ENCODE peak calls at places on chromosome 17, in eight cellular contexts. F, E, M, W, U, I, X and T are unnamed samples. For H3K4me1, the result is how much of the 10 kb centered on the place peaks cover.

GRCh38 chr17:39755550-39756375 is 18.0 kb downstream of the GRB7 start:
- ATAC-seq in X (no peak), U (no peak), E (no peak), I (no peak), M (no peak), F (no peak), W (no peak), T (no peak)

GRCh38 chr17:46057366-46057765 is 58.3 kb downstream of the STH start:
- ATAC-seq in W (no peak), X (peak), I (no peak), M (no peak), F (peak), U (no peak), E (no peak), T (no peak)

GRCh38 chr17:39716879-39717536 is 13.3 kb downstream of the MIEN1 start:
- ATAC-seq in U (no peak), I (peak), M (peak), F (peak), E (no peak), X (no peak), W (peak), T (no peak)

GRCh38 chr17:32111141-32111771 is 31.0 kb upstream of the RHOT1 start:
- ATAC-seq in E (peak), F (no peak), W (no peak), M (no peak), I (peak), X (peak), U (no peak), T (peak)

GRCh38 chr17:82351254-82351712 is 7.8 kb upstream of the TEX19 start:
- ATAC-seq in U (no peak), M (no peak), E (peak), I (no peak), X (no peak), F (peak), W (peak), T (no peak)

GRCh38 chr17:49101054-49101534 is 31.5 kb upstream of the B4GALNT2 start:
- ATAC-seq in U (no peak), W (peak), I (no peak), X (peak), F (peak), E (peak), M (no peak), T (no peak)

GRCh38 chr17:31499771-31500554 is 108.5 kb downstream of the RAB11FIP4 start:
- ATAC-seq in F (peak), I (peak), X (peak), M (peak), E (no peak), U (peak), W (peak), T (peak)

GRCh38 chr17:8409966-8410881 is 12.6 kb upstream of the RNF222 start:
- ATAC-seq in X (peak), I (peak), W (peak), U (peak), E (peak), M (peak), F (peak), T (peak)

GRCh38 chr17:34638526-34639260 is 59.3 kb downstream of the TMEM132E start:
- ATAC-seq in I (no peak), W (no peak), F (no peak), X (no peak), U (no peak), E (no peak), M (no peak), T (no peak)

GRCh38 chr17:38533706-38534497 is 71.8 kb downstream of the SRCIN1 start:
- ATAC-seq in U (no peak), E (peak), I (peak), F (no peak), W (no peak), X (peak), M (no peak), T (no peak)

GRCh38 chr17:19900809-19901208 is 33.1 kb upstream of the ULK2 start:
- ATAC-seq in I (no peak), U (no peak), W (peak), M (no peak), X (no peak), E (no peak), F (no peak), T (no peak)

GRCh38 chr17:29742210-29742513 is 119.5 kb upstream of the CORO6 start:
- ATAC-seq in E (no peak), I (no peak), M (peak), W (peak), U (no peak), F (no peak), X (no peak), T (no peak)

GRCh38 chr17:38852771-38853291 is 690 bp downstream of the RPL23 start:
- ATAC-seq in E (no peak), I (no peak), M (peak), U (peak), F (peak), W (peak), X (no peak), T (no peak)

GRCh38 chr17:68456529-68457167 is 648 bp downstream of the WIPI1 start:
- ATAC-seq in W (peak), M (peak), I (peak), E (peak), X (peak), U (peak), F (peak), T (peak)

GRCh38 chr17:67035131-67036083 is 8.9 kb upstream of the CACNG1 start:
- ATAC-seq in W (no peak), X (no peak), E (no peak), M (no peak), F (no peak), I (no peak), U (no peak), T (no peak)

GRCh38 chr17:68709995-68710780 is 109.0 kb upstream of the FAM20A start:
- ATAC-seq in E (no peak), I (no peak), F (no peak), X (no peak), W (no peak), U (peak), M (no peak), T (peak)

DNA sequence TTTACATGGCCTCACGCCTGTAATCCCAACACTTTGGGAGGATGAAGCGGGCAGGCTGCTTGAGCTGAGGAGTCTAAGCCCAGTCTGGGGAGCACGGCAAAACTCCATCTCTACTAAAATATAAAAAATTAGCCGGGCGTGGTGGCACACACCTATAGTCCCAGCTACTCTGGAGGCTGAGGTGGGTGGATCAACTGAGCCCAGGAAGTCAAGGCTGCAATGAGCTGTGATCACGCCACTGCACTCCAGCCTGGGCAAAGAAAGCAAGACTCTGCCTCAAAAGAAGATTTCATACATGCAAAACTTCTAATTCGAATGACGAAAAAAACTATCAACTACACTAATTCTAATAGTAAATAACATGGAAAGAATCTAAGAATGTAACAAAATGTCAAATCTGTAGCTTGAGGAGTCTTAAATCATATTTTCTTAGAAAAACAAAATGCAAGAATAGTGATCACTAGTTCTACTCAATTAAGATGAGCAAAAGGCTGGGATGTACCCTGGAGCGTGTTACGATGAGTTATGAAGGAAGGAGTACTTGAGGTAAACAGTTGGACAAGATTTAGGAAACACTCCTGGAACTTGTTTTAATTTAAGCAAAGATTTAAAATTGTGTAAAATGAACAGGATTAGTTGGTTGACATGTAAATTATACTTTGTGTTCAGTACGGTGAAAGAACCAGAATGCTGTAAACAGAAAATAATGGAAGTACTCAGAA is 20.7 kb downstream of the YWHAE start:
- ATAC-seq in F (no peak), U (no peak), M (no peak), W (no peak), I (no peak), E (no peak), X (no peak), T (no peak)
- H3K4me1 ChIP-seq in F (half or more), U (half or more), M (half or more), W (half or more), I (half or more), E (half or more), X (under half), T (half or more)

GRCh38 chr17:55524440-55525220 is 13.4 kb upstream of the SMIM36 start:
- ATAC-seq in X (no peak), U (no peak), I (no peak), W (no peak), E (no peak), M (no peak), F (no peak), T (no peak)
- H3K27ac ChIP-seq in X (no peak), U (no peak), I (no peak), W (no peak), E (no peak), M (no peak), F (no peak), T (no peak)

GRCh38 chr17:27455914-27456680 is at the start of gene KSR1:
- ATAC-seq in U (peak), X (peak), F (peak), E (peak), I (peak), M (peak), W (peak), T (peak)
- TF ChIP-seq CTCF in U (peak), X (peak), F (no peak), E (peak), I (peak), M (no peak), W (peak), T (peak)

DNA sequence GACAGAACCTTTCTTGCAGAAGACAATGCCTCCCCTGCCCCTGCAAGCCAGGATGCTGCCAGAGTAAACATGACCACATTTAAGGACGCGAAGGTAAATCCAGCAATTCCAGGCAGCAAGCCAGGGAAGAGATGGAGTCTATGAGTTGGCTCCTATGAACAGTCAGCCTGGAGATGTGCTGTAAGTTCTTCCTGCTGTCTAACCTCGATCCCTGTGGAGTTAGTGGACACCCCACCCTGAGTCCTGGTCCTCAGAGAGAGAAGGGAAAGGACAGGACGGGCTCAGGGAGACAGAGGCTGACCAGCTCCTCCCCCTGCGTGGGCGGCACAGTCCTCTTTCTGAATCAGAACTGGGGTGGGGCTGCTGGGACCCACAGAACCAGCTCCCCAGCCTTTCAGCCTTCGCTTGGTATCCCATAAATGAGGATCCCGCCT is 24.9 kb downstream of the CDC42EP4 start:
- ATAC-seq in E (no peak), X (no peak), M (no peak), U (no peak), F (no peak), W (no peak), I (no peak), T (no peak)
- H3K4me1 ChIP-seq in E (half or more), X (under half), M (half or more), U (under half), F (half or more), W (half or more), I (under half), T (under half)

DNA sequence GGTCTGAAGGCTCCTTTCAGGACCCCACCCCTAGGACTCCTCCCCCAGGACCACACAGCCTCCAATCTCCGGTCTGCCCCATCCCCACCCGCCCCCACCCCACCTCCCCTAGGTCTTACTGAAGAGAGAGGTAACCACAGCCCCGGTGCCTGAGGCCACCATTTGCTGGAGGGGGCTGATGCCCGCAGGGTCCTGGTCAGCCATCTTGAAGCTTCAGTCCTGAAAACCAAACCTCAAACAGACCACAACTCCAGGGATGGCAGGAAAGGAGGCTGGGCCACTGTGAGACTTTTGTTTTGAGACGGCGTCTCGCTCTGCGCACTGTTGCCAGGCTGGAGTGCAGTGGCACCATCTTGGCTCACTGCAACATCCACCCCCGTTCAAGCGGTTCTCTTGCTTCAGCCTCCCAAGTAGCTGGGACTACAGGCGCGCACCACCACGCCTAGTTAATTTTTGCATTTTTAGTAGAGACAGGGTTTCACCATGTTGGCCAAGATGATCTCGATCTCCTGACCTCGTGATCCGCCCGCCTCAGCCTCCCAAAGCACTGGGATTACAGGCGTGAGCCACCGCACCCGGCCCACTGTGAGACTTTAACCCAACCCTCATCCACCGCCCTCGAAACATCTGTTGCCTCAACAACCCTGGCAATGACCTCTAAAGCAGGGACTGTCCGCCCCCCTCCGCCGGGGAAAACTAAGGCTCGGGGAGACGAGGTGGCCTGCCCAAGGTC is 1.1 kb downstream of the SLC25A39 start:
- ATAC-seq in F (no peak), W (no peak), E (no peak), X (no peak), U (no peak), I (no peak), M (no peak), T (no peak)
- H3K27ac ChIP-seq in F (no peak), W (peak), E (peak), X (peak), U (no peak), I (no peak), M (peak), T (no peak)